ENCODE peak calls at places on chromosomes 6 and 20, in four cellular contexts. T, K, N and E are unnamed samples.

GRCh38 chr6:92122746-92123145 is 1296.6 kb downstream of the EPHA7 start:
- DNase-seq in N (no peak), T (peak), K (no peak), E (no peak)

GRCh38 chr6:104459543-104459942 is 400.2 kb downstream of the HACE1 start:
- DNase-seq in T (no peak), N (no peak), K (no peak), E (no peak)

GRCh38 chr6:157607317-157608109 is 215.5 kb upstream of the SNX9 start:
- DNase-seq in N (no peak), T (no peak), K (peak), E (no peak)

GRCh38 chr6:68967549-68968300 is 332.6 kb downstream of the ADGRB3 start:
- DNase-seq in T (peak), K (no peak), N (peak), E (peak)

GRCh38 chr20:47876348-47877056 is 91.2 kb upstream of the SULF2 start:
- DNase-seq in N (no peak), T (no peak), K (no peak), E (no peak)

GRCh38 chr6:46410330-46410953 is 80.8 kb downstream of the RCAN2 start:
- DNase-seq in T (peak), K (no peak), N (peak), E (no peak)

GRCh38 chr6:168377481-168377850 is 57.9 kb upstream of the DACT2 start:
- DNase-seq in T (no peak), N (no peak), K (no peak), E (no peak)

GRCh38 chr20:44287272-44288097 is 23.5 kb downstream of the FITM2 start:
- DNase-seq in T (peak), N (no peak), K (no peak), E (no peak)

GRCh38 chr20:44335675-44336074 is 1.2 kb upstream of the R3HDML start:
- DNase-seq in T (no peak), N (no peak), K (no peak), E (no peak)

GRCh38 chr6:23086100-23086499 is 516.7 kb downstream of the HDGFL1 start:
- DNase-seq in K (no peak), N (no peak), T (no peak), E (no peak)

DNA sequence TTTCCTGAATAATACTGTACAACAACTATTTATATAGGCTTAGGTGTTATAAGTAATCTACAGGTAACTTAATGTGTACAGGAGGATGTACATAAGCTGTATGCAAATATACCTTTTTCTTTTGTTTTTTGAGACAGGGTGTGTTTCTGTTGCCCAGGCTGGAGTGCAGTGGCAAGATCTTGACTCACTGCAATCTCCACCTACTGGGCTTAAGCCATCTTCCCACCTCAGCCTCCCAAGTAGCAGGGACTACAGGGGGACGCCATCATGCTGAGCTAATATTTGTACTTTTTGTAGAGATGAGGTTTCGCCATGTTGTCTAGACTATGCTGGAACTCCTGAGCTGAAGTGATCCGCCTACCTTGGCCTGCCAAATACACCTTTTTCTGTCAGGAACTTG is 191.7 kb upstream of the ZNF217 start:
- DNase-seq in K (no peak), T (no peak), N (no peak), E (peak)
- TF ChIP-seq JUN in K (no peak), T (no peak), N (no peak), E (no peak)

GRCh38 chr6:137692806-137693205 is 174.3 kb upstream of the TNFAIP3 start:
- DNase-seq in T (no peak), N (no peak), K (no peak), E (peak)
- TF ChIP-seq EP300 in T (no peak), N (no peak), K (no peak), E (no peak)

DNA sequence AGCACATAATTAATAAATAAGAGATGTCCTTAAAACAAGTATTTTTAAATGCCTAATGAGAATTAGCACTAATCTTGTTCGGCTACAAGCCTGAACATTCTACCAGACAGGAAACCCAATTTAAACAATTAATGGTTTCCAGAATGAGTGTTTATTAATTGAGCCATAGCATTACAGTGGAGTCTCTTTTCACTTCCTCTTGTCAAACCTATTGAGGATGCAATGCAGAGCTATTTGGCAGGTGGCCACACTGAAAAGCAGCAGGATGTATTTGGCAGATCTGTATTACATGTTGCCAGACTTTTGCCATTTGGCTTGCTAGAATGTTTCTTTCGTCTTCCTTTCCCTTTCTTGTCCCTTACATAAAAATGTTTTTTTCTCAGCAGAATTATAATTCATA is 475.2 kb upstream of the MARCKS start:
- DNase-seq in N (no peak), K (no peak), T (no peak), E (no peak)
- TF ChIP-seq JUN in N (no peak), K (no peak), T (no peak), E (no peak)

GRCh38 chr6:137097057-137097456 is 52.3 kb upstream of the IL20RA start:
- DNase-seq in K (no peak), T (no peak), N (no peak), E (no peak)
- TF ChIP-seq EP300 in K (no peak), T (no peak), N (no peak), E (no peak)

GRCh38 chr6:146892613-146893401 is 294.0 kb downstream of the ADGB start:
- DNase-seq in T (no peak), K (no peak), N (no peak), E (no peak)
- TF ChIP-seq JUN in T (no peak), K (no peak), N (peak), E (no peak)

GRCh38 chr6:154179443-154179842 is 140.4 kb downstream of the OPRM1 start:
- DNase-seq in N (no peak), T (no peak), K (no peak), E (no peak)
- TF ChIP-seq EP300 in N (no peak), T (no peak), K (no peak), E (no peak)

GRCh38 chr20:41181567-41181966 is 44.2 kb downstream of the PLCG1 start:
- DNase-seq in T (no peak), N (no peak), K (no peak), E (no peak)
- TF ChIP-seq JUN in T (no peak), N (no peak), K (no peak), E (no peak)

GRCh38 chr6:16043171-16044142 is 85.4 kb upstream of the MYLIP start:
- DNase-seq in N (no peak), K (no peak), T (no peak), E (no peak)
- TF ChIP-seq EP300 in N (no peak), K (no peak), T (no peak), E (no peak)

GRCh38 chr20:33411136-33411690 is 9.9 kb upstream of the CDK5RAP1 start:
- DNase-seq in T (no peak), N (no peak), K (no peak), E (no peak)

GRCh38 chr20:33411711-33412483 is 10.6 kb upstream of the CDK5RAP1 start:
- DNase-seq in N (no peak), K (no peak), T (no peak), E (no peak)

GRCh38 chr20:33410081-33410742 is 8.9 kb upstream of the CDK5RAP1 start:
- DNase-seq in T (no peak), K (no peak), N (no peak), E (no peak)

GRCh38 chr20:33408716-33409654 is 7.7 kb upstream of the CDK5RAP1 start:
- DNase-seq in K (no peak), N (no peak), T (no peak), E (no peak)

DNA sequence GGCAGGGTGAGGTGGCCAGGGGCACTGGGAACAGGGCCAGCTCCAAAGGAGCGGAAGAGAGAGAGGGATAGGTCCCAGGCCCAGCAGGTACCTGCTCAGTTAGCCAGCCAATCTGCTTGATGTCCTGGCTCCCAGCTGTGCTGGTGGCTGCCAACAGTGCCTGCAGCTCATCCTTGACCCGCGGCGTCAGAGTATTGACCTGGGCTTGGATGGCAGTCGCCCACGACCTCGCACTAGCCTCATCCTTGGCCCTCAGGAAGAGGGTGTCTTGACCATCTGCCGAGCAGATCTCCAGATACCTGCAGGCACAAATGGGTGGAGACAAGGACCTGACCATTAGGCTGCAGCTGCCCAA is 11.1 kb upstream of the CDK5RAP1 start:
- DNase-seq in N (no peak), T (no peak), K (no peak), E (no peak)
- TF ChIP-seq JUN in N (no peak), T (no peak), K (no peak), E (no peak)